ENCODE peak calls at places on chromosomes 3 and 15, in four cellular contexts. P is H1, R is HepG2, T is GM12878. J is an unnamed sample.

GRCh38 chr15:69537888-69538287 is 85.3 kb downstream of the RPLP1 start:
- DNase-seq in R (no peak), P (no peak), T (no peak), J (no peak)

GRCh38 chr3:187684880-187685279 is 14.7 kb upstream of the SST start:
- DNase-seq in R (no peak), T (no peak), P (no peak), J (no peak)

GRCh38 chr3:170494766-170495165 is 76.1 kb downstream of the CLDN11 start:
- DNase-seq in R (no peak), T (no peak), P (no peak), J (no peak)

GRCh38 chr15:58077427-58077826 is 11.9 kb upstream of the ALDH1A2 start:
- DNase-seq in R (peak; percentile 12), T (no peak), P (no peak), J (no peak)

GRCh38 chr3:13785853-13786455 is 93.9 kb downstream of the WNT7A start:
- DNase-seq in P (no peak), R (no peak), T (no peak), J (no peak)

GRCh38 chr3:109184726-109185125 is 48.2 kb downstream of the C3orf85 start:
- DNase-seq in T (no peak), P (no peak), R (no peak), J (no peak)

GRCh38 chr3:109098245-109098644 is 19.7 kb downstream of the MORC1 start:
- DNase-seq in P (no peak), T (no peak), R (peak; percentile 7), J (peak; percentile 28)

GRCh38 chr3:42678447-42678846 is 6.9 kb upstream of the KLHL40 start:
- DNase-seq in R (no peak), T (no peak), P (no peak), J (no peak)

GRCh38 chr15:87215100-87215499 is 1041.4 kb downstream of the NTRK3 start:
- DNase-seq in R (no peak), P (no peak), T (no peak), J (no peak)

GRCh38 chr3:112987710-112988334 is 3.0 kb upstream of the GTPBP8 start:
- DNase-seq in P (no peak), R (no peak), T (no peak), J (no peak)

GRCh38 chr15:23877502-23878412 is 190.7 kb upstream of the NDN start:
- DNase-seq in R (peak; percentile 50), T (no peak), P (no peak), J (peak; percentile 55)

GRCh38 chr3:55183259-55183658 is 255.4 kb upstream of the LRTM1 start:
- DNase-seq in P (no peak), R (no peak), T (no peak), J (no peak)

GRCh38 chr3:10454907-10455306 is 50.5 kb downstream of the ATP2B2 start:
- DNase-seq in P (no peak), T (no peak), R (no peak), J (no peak)

GRCh38 chr3:127822166-127822835 is at the start of gene MGLL:
- DNase-seq in T (no peak), P (no peak), R (no peak), J (no peak)

GRCh38 chr3:141514382-141514781 is 27.6 kb downstream of the RASA2 start:
- DNase-seq in P (no peak), T (no peak), R (no peak), J (no peak)

GRCh38 chr3:64940949-64941348 is 253.1 kb upstream of the ADAMTS9 start:
- DNase-seq in R (no peak), T (no peak), P (no peak), J (no peak)

GRCh38 chr3:124158174-124158812 is 166.4 kb upstream of the ROPN1 start:
- DNase-seq in P (peak; percentile 44), R (no peak), T (no peak), J (no peak)

GRCh38 chr3:171860830-171861535 is 17.8 kb downstream of the TMEM212 start:
- DNase-seq in R (no peak), P (no peak), T (no peak), J (no peak)

GRCh38 chr15:89781891-89782618 is 5.9 kb downstream of the MESP2 start:
- DNase-seq in T (no peak), P (no peak), R (peak; percentile 84), J (no peak)

GRCh38 chr15:48394172-48394571 is 62.9 kb downstream of the DUT start:
- DNase-seq in R (no peak), T (no peak), P (no peak), J (no peak)

GRCh38 chr3:120350431-120350941 is 1.3 kb upstream of the LRRC58 start:
- DNase-seq in P (no peak), R (peak; percentile 50), T (no peak), J (peak; percentile 33)

GRCh38 chr3:194265996-194266657 is 85.0 kb downstream of the CPN2 start:
- DNase-seq in P (no peak), T (no peak), R (no peak), J (no peak)

GRCh38 chr15:88396382-88396781 is 70.8 kb downstream of the MRPL46 start:
- DNase-seq in P (no peak), R (no peak), T (no peak), J (no peak)

GRCh38 chr3:63874769-63875168 is 11.1 kb downstream of the ATXN7 start:
- DNase-seq in R (peak; percentile 75), T (no peak), P (no peak), J (no peak)

GRCh38 chr3:55698826-55699225 is 211.7 kb upstream of the WNT5A start:
- DNase-seq in P (no peak), R (no peak), T (no peak), J (no peak)

GRCh38 chr3:188578579-188579363 is 424.8 kb downstream of the LPP start:
- DNase-seq in P (no peak), R (no peak), T (no peak), J (no peak)

GRCh38 chr3:81218023-81218422 is 543.4 kb downstream of the GBE1 start:
- DNase-seq in R (peak; percentile 23), P (no peak), T (no peak), J (no peak)

GRCh38 chr3:170387952-170388351 is 30.4 kb downstream of the SKIL start:
- DNase-seq in P (no peak), R (no peak), T (no peak), J (peak; percentile 28)

GRCh38 chr3:125072310-125072709 is 16.5 kb upstream of the HEG1 start:
- DNase-seq in T (no peak), P (no peak), R (no peak), J (no peak)

GRCh38 chr3:152026033-152026556 is 152.7 kb downstream of the SUCNR1 start:
- DNase-seq in R (no peak), T (no peak), P (no peak), J (peak; percentile 87)

GRCh38 chr3:65545429-65545828 is 493.3 kb downstream of the MAGI1 start:
- DNase-seq in T (no peak), R (no peak), P (no peak), J (no peak)

GRCh38 chr3:197344582-197345318 is 46.3 kb upstream of the DLG1 start:
- DNase-seq in P (no peak), R (no peak), T (no peak), J (no peak)

GRCh38 chr3:141913150-141913811 is 36.8 kb downstream of the ATP1B3 start:
- DNase-seq in T (peak; percentile 19), R (peak; percentile 62), P (no peak), J (peak; percentile 64)

GRCh38 chr3:10299679-10300078 is 6.9 kb upstream of the GHRL start:
- DNase-seq in T (no peak), P (no peak), R (no peak), J (no peak)

GRCh38 chr3:38267689-38268477 is 2.3 kb downstream of the SLC22A13 start:
- DNase-seq in P (no peak), T (no peak), R (no peak), J (no peak)

DNA sequence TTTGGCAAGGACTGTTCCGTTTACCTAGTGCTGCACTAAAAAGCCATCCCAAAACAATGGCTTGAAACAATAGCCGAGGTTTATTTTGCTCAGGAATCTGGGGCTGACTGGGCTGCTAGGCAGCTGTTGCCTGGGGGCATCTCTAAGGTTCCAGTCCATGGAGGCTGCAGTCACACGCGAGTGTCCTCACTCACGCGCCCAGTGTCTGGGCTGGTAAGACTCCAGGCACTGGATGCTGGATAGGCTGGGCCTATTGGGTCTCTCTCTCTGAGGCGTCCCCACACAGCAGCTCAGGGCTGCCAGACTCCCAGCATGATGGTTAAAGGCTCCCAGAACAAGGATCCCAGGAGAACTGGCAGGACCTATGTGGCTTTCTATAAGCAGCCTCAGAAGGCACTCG is 34.2 kb downstream of the ALS2CL start:
- DNase-seq in R (no peak), T (no peak), P (no peak), J (no peak)
- TF ChIP-seq HDAC2 in R (no peak), T (no peak), P (no peak), J (no peak)

DNA sequence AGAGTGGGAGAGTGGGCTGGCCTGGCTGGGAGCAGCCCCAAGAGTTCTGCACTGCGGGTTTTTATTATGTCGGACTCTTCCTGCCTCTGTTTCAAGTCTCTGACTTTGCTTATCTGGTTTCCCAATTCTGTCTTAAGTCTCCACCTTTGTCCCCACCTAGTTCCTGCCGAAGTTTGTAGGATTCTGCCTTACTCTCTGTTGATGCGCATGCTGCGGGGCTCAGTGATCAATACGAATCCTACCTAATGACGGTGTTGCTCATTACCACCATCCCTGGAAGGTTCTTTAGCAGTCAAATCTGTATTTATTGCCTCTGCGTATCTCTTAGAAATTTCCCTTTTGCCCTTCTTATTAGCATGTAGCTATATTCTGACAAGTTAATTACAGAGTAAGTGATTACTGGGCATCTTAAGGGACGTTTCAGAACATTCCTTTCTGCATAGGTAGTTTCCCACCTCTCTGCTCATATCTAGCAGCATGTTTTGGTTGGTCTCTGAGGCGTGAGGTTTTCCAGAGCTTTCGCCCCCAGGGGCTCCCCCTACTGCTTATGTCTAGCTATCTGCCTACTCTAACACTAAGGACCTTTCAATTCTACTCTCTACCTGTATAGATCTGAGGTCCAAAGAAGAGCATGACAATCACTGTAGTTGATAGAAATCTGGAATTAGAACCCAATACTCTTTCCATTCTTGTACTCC is 236.0 kb upstream of the EIF1B start:
- DNase-seq in R (peak; percentile 10), T (no peak), P (peak; percentile 10), J (no peak)
- TF ChIP-seq CTCF in R (peak; percentile 21), T (no peak), P (peak; percentile 21), J (no peak)

DNA sequence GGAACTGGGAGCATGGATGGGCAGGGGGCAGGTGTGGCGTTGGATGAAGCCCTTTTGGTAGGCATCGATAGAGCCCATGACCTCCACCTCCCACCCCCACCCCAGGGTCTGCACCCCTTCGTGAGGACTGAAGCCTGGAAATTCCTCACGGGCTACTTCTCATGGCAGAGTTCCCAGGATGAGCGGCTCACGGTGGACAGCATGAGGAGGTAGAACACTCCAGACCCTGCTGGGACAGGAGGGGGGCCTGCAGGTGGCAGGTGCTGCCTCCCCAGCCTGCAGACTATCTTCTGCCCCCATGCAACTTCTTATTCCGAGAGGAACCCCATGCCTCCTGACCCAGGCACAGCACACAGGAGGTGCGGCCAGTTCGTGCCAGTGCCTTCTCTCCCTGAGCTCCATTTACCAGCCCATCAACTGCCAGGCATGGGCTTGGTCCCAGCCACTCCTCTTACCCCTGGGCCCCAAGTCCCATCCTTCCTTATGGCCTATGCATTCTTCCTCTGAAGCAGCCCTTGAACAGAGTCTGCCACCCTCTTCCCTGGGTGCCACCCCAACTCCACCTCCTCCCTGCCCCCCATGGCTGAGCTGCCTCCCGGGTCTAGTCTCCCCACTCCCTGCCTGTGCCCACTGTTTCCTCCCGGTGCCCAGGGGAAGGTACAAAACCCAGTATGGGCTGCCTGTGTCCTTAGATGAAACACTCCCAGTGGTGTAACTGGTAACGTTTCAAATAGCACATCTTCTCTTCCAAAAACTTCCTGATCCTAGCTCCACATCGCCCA is 8.4 kb downstream of the TBC1D21 start:
- DNase-seq in T (no peak), P (no peak), R (no peak), J (no peak)
- TF ChIP-seq HDAC2 in T (no peak), P (no peak), R (no peak), J (no peak)

GRCh38 chr3:77042892-77043291 is 3.0 kb downstream of the ROBO2 start:
- DNase-seq in T (no peak), P (no peak), R (no peak), J (no peak)
- TF ChIP-seq CTCF in T (no peak), P (peak; percentile 29), R (peak; percentile 24), J (no peak)

GRCh38 chr3:31230425-31230824 is 302.3 kb upstream of the STT3B start:
- DNase-seq in P (no peak), R (no peak), T (no peak), J (no peak)
- TF ChIP-seq HDAC2 in P (no peak), R (no peak), T (no peak), J (no peak)